ENCODE peak calls at places on chromosomes 12 and 14, in ten cellular contexts. R, B, V, L, Y, X, K, A, D and E are unnamed samples.

GRCh38 chr12:25034676-25035075 is 85.8 kb upstream of the BCAT1 start:
- DNase-seq in Y (no peak), V (no peak), B (no peak), K (no peak), A (no peak), X (no peak), R (no peak), L (no peak), D (no peak), E (no peak)

GRCh38 chr14:63992858-63993257 is 140.1 kb downstream of the SYNE2 start:
- DNase-seq in B (no peak), D (no peak), L (no peak), Y (no peak), A (no peak), V (no peak), R (peak), X (no peak), K (no peak), E (no peak)

GRCh38 chr14:76577837-76578236 is 183.4 kb upstream of the VASH1 start:
- DNase-seq in R (no peak), B (no peak), D (no peak), A (no peak), Y (no peak), V (no peak), X (no peak), K (no peak), L (no peak), E (no peak)

GRCh38 chr14:67480011-67480410 is 8.5 kb downstream of the TMEM229B start:
- DNase-seq in K (no peak), Y (no peak), R (no peak), X (no peak), L (no peak), A (no peak), V (no peak), B (no peak), D (no peak), E (no peak)

GRCh38 chr14:63214417-63215196 is 10.4 kb downstream of the RHOJ start:
- DNase-seq in K (no peak), B (no peak), A (no peak), R (no peak), X (no peak), L (no peak), V (no peak), Y (no peak), D (no peak), E (no peak)

GRCh38 chr14:59986556-59987059 is 66.7 kb downstream of the LRRC9 start:
- DNase-seq in K (no peak), B (no peak), R (no peak), A (no peak), D (no peak), Y (no peak), V (no peak), L (no peak), X (no peak), E (no peak)

GRCh38 chr14:35174342-35174741 is 52.0 kb downstream of the PRORP start:
- DNase-seq in D (no peak), V (no peak), L (no peak), K (no peak), X (no peak), Y (no peak), B (no peak), R (no peak), A (no peak), E (no peak)

GRCh38 chr14:55767291-55767690 is 187.3 kb downstream of the KTN1 start:
- DNase-seq in L (no peak), K (no peak), A (no peak), Y (no peak), X (no peak), R (no peak), V (no peak), B (no peak), D (no peak), E (no peak)

GRCh38 chr14:55416866-55417265 is 5.2 kb upstream of the ATG14 start:
- DNase-seq in V (no peak), A (no peak), B (no peak), K (no peak), D (no peak), R (no peak), L (no peak), Y (no peak), X (no peak), E (no peak)

GRCh38 chr14:24317141-24317927 is 6.0 kb downstream of the LTB4R start:
- DNase-seq in R (no peak), B (no peak), L (no peak), D (no peak), A (no peak), K (no peak), X (no peak), V (no peak), Y (no peak), E (peak)

GRCh38 chr14:37985826-37986470 is 221.8 kb upstream of the SSTR1 start:
- DNase-seq in A (no peak), X (no peak), Y (no peak), L (no peak), B (peak), V (no peak), D (peak), R (no peak), K (peak), E (peak)

GRCh38 chr12:57740656-57741412 is 2.3 kb upstream of the AGAP2 start:
- DNase-seq in V (no peak), L (peak), X (peak), A (peak), D (no peak), B (peak), R (no peak), Y (no peak), K (no peak), E (no peak)

GRCh38 chr12:124456652-124457152 is 110.7 kb downstream of the NCOR2 start:
- DNase-seq in X (peak), B (peak), L (no peak), K (no peak), Y (no peak), D (no peak), A (peak), V (peak), R (no peak), E (no peak)

GRCh38 chr12:131720921-131721320 is 10.0 kb downstream of the SFSWAP start:
- DNase-seq in X (no peak), L (no peak), A (no peak), K (no peak), D (no peak), R (no peak), V (no peak), B (no peak), Y (no peak), E (no peak)

GRCh38 chr12:69054343-69055056 is 121.5 kb upstream of the CPM start:
- DNase-seq in K (no peak), D (no peak), A (no peak), B (no peak), X (no peak), V (no peak), L (no peak), R (no peak), Y (no peak), E (no peak)

GRCh38 chr12:120688527-120689071 is 1.6 kb downstream of the MLEC start:
- DNase-seq in V (no peak), K (peak), R (no peak), Y (no peak), B (no peak), X (no peak), D (peak), A (no peak), L (no peak), E (no peak)

GRCh38 chr14:92690171-92691011 is 58.0 kb downstream of the LGMN start:
- DNase-seq in B (no peak), A (no peak), D (peak), Y (peak), V (no peak), X (no peak), R (no peak), L (no peak), K (peak), E (no peak)

GRCh38 chr14:85187521-85187920 is 342.4 kb upstream of the FLRT2 start:
- DNase-seq in A (no peak), L (no peak), X (no peak), V (no peak), K (peak), B (no peak), Y (no peak), D (no peak), R (no peak), E (no peak)

GRCh38 chr12:11885261-11886038 is 185.3 kb upstream of the BCL2L14 start:
- DNase-seq in Y (no peak), K (peak), D (peak), R (no peak), L (no peak), V (no peak), X (no peak), B (no peak), A (no peak), E (peak)

GRCh38 chr14:54767139-54767431 is 135.5 kb downstream of the GCH1 start:
- DNase-seq in D (no peak), R (no peak), Y (no peak), L (no peak), B (no peak), A (no peak), X (no peak), V (no peak), K (no peak), E (no peak)

GRCh38 chr14:55936691-55937090 is 181.5 kb upstream of the PELI2 start:
- DNase-seq in Y (no peak), R (no peak), K (no peak), B (no peak), X (no peak), V (no peak), D (no peak), A (no peak), L (no peak), E (no peak)

GRCh38 chr12:54232790-54233189 is 44.0 kb upstream of the SMUG1 start:
- DNase-seq in D (peak), X (no peak), A (no peak), V (no peak), K (peak), B (no peak), Y (no peak), R (no peak), L (no peak), E (peak)

GRCh38 chr12:2999265-2999841 is 40.2 kb downstream of the TEAD4 start:
- DNase-seq in Y (no peak), B (no peak), R (no peak), X (no peak), D (no peak), L (peak), A (no peak), K (no peak), V (peak), E (no peak)

GRCh38 chr14:94052662-94053061 is 26.5 kb downstream of the OTUB2 start:
- DNase-seq in X (no peak), Y (no peak), V (no peak), D (no peak), A (no peak), B (no peak), L (no peak), K (no peak), R (peak), E (no peak)

GRCh38 chr14:51865953-51866747 is 5.7 kb downstream of the GNG2 start:
- DNase-seq in D (no peak), R (no peak), X (peak), K (no peak), L (no peak), A (no peak), Y (no peak), V (no peak), B (peak), E (no peak)

GRCh38 chr12:123571343-123571813 is 13.0 kb upstream of the TMED2 start:
- DNase-seq in K (peak), Y (peak), B (no peak), V (peak), X (no peak), A (peak), R (peak), L (no peak), D (peak), E (peak)

GRCh38 chr12:47188576-47189441 is 109.0 kb upstream of the AMIGO2 start:
- DNase-seq in K (peak), V (no peak), X (no peak), B (no peak), L (no peak), A (no peak), R (no peak), D (peak), Y (no peak), E (peak)

GRCh38 chr14:37711499-37712475 is 116.4 kb downstream of the TTC6 start:
- DNase-seq in Y (no peak), L (no peak), D (no peak), V (no peak), R (no peak), B (no peak), K (no peak), A (no peak), X (no peak), E (no peak)

GRCh38 chr14:35406811-35407630 is 2.5 kb upstream of the NFKBIA start:
- DNase-seq in Y (no peak), L (no peak), V (no peak), X (no peak), R (peak), B (no peak), D (peak), K (peak), A (no peak), E (peak)

GRCh38 chr12:111482464-111482863 is 76.7 kb downstream of the SH2B3 start:
- DNase-seq in R (no peak), X (no peak), D (no peak), V (no peak), L (no peak), B (no peak), A (no peak), Y (no peak), K (no peak), E (no peak)